ENCODE peak calls at places on chromosomes 1 and 21, in eight cellular contexts. W is left cardiac atrium; L is NCI-H1105; F is aorta; H is activated CD4-positive, alpha-beta T cell treated with anti-CD3 and anti-CD28 coated beads for 48 hours; P is activated naive CD4-positive, alpha-beta T cell; U is NCI-H510A treated with DMSO at 0.1 percent for 48 hours; Z is ACHN. X is an unnamed sample.

GRCh38 chr1:208466054-208466590 is 221.9 kb upstream of the PLXNA2 start:
- DNase-seq in L (no peak), W (no peak), F (no peak), H (no peak), Z (no peak), U (no peak), P (no peak), X (no peak)

GRCh38 chr21:46057111-46057709 is 40.7 kb upstream of the COL6A2 start:
- DNase-seq in H (no peak), W (no peak), F (peak), L (no peak), P (no peak), Z (no peak), U (no peak), X (no peak)

GRCh38 chr1:63012339-63012738 is 228.4 kb downstream of the ATG4C start:
- DNase-seq in P (no peak), W (no peak), Z (no peak), H (no peak), F (no peak), L (no peak), U (no peak), X (no peak)

GRCh38 chr1:183238071-183238470 is 52.0 kb downstream of the LAMC2 start:
- DNase-seq in Z (peak), W (no peak), H (no peak), U (no peak), F (no peak), P (no peak), L (no peak), X (no peak)

GRCh38 chr1:208936431-208936830 is 647.1 kb upstream of the CAMK1G start:
- DNase-seq in W (no peak), Z (no peak), H (no peak), F (no peak), P (no peak), U (no peak), L (no peak), X (no peak)

GRCh38 chr1:8941906-8942305 is 3.8 kb upstream of the CA6 start:
- DNase-seq in Z (peak), H (no peak), W (no peak), P (no peak), L (no peak), U (no peak), F (no peak), X (no peak)

GRCh38 chr1:8382051-8382505 is 64.2 kb downstream of the SLC45A1 start:
- DNase-seq in Z (peak), P (no peak), W (no peak), L (no peak), F (no peak), H (no peak), U (peak), X (no peak)

GRCh38 chr1:27575861-27576331 is 28.0 kb downstream of the AHDC1 start:
- DNase-seq in H (no peak), Z (peak), L (no peak), F (peak), U (peak), W (peak), P (no peak), X (peak)

GRCh38 chr1:61391730-61392129 is 309.4 kb downstream of the NFIA start:
- DNase-seq in P (no peak), H (no peak), L (peak), F (no peak), W (no peak), Z (no peak), U (peak), X (no peak)

GRCh38 chr1:225653463-225654276 is 747 bp upstream of the ENAH start:
- DNase-seq in L (peak), W (peak), F (peak), U (peak), Z (peak), H (peak), P (no peak), X (peak)

GRCh38 chr1:181104790-181105133 is 16.3 kb downstream of the IER5 start:
- DNase-seq in W (peak), U (peak), P (peak), L (no peak), Z (peak), H (peak), F (peak), X (no peak)

GRCh38 chr1:44318097-44319088 is 36.7 kb downstream of the ERI3 start:
- DNase-seq in U (peak), H (peak), L (peak), F (no peak), P (no peak), W (peak), Z (peak), X (peak)

GRCh38 chr1:109818351-109819325 is 54.9 kb upstream of the EPS8L3 start:
- DNase-seq in U (no peak), W (no peak), H (no peak), P (no peak), L (no peak), F (no peak), Z (no peak), X (no peak)

GRCh38 chr1:229402993-229403392 is 30.9 kb downstream of the ACTA1 start:
- DNase-seq in P (no peak), F (no peak), U (no peak), H (no peak), L (no peak), W (no peak), Z (no peak), X (no peak)

GRCh38 chr1:182299728-182300581 is 91.6 kb downstream of the GLUL start:
- DNase-seq in P (no peak), F (no peak), W (peak), L (no peak), Z (no peak), U (no peak), H (peak), X (peak)

GRCh38 chr1:147608601-147609000 is 61.7 kb downstream of the ACP6 start:
- DNase-seq in Z (no peak), P (no peak), L (no peak), H (no peak), F (no peak), U (peak), W (no peak), X (no peak)

GRCh38 chr1:27959792-27960603 is at the start of gene XKR8:
- DNase-seq in P (peak), L (peak), U (peak), W (peak), Z (peak), F (peak), H (peak), X (peak)

GRCh38 chr1:84122780-84123382 is 21.2 kb upstream of the PRKACB start:
- DNase-seq in F (no peak), W (peak), U (peak), P (peak), Z (peak), L (peak), H (peak), X (peak)

GRCh38 chr21:46157987-46158451 is 2.6 kb upstream of the FTCD start:
- DNase-seq in L (no peak), U (no peak), F (no peak), W (no peak), P (no peak), Z (no peak), H (no peak), X (peak)

GRCh38 chr21:16492892-16493291 is 763.1 kb downstream of the USP25 start:
- DNase-seq in H (no peak), P (no peak), U (no peak), F (no peak), Z (no peak), L (no peak), W (no peak), X (no peak)

GRCh38 chr1:228154021-228154684 is 4.4 kb downstream of the GJC2 start:
- DNase-seq in P (no peak), H (no peak), F (peak), W (peak), U (no peak), L (no peak), Z (no peak), X (peak)

GRCh38 chr1:224727851-224728250 is 111.7 kb downstream of the CNIH3 start:
- DNase-seq in W (no peak), F (no peak), P (no peak), U (no peak), H (no peak), L (no peak), Z (no peak), X (no peak)

GRCh38 chr1:153387785-153388184 is 3.1 kb downstream of the S100A8 start:
- DNase-seq in W (no peak), H (no peak), U (no peak), F (no peak), P (no peak), Z (no peak), L (no peak), X (no peak)

GRCh38 chr21:35611752-35612151 is 448.6 kb downstream of the SETD4 start:
- DNase-seq in P (no peak), Z (no peak), H (no peak), W (no peak), F (no peak), L (no peak), U (no peak), X (no peak)

GRCh38 chr1:56838726-56839125 is 15.9 kb upstream of the C8A start:
- DNase-seq in L (no peak), P (no peak), F (no peak), H (no peak), Z (no peak), W (no peak), U (no peak), X (no peak)

GRCh38 chr21:39840373-39841097 is 26.7 kb upstream of the PCP4 start:
- DNase-seq in U (no peak), H (no peak), P (no peak), F (no peak), Z (no peak), W (no peak), L (no peak), X (no peak)

GRCh38 chr1:209549384-209550001 is 34.0 kb upstream of the CAMK1G start:
- DNase-seq in H (no peak), P (no peak), L (no peak), U (no peak), Z (no peak), F (no peak), W (no peak), X (no peak)

GRCh38 chr1:223844962-223845809 is 561 bp downstream of the TP53BP2 start:
- DNase-seq in H (peak), L (peak), U (peak), F (no peak), Z (peak), P (peak), W (peak), X (no peak)

GRCh38 chr1:5005171-5005570 is 350.8 kb downstream of the AJAP1 start:
- DNase-seq in L (no peak), U (no peak), Z (no peak), H (no peak), W (no peak), P (no peak), F (no peak), X (no peak)

GRCh38 chr1:185439727-185440415 is 122.8 kb upstream of the IVNS1ABP start:
- DNase-seq in P (no peak), W (no peak), Z (no peak), F (no peak), L (no peak), U (no peak), H (peak), X (no peak)

GRCh38 chr21:24424786-24425185 is 1182.5 kb downstream of the MRPL39 start:
- DNase-seq in H (no peak), P (no peak), L (no peak), W (no peak), U (no peak), F (no peak), Z (no peak), X (no peak)